ENCODE peak calls at places on chromosomes 16 and 17, in five cellular contexts. O is tibial nerve, Y is neural crest cell, I is endodermal cell, Z is T-cell. W is an unnamed sample.

GRCh38 chr16:6131526-6132050 is 1034.0 kb upstream of the EEF2KMT start:
- DNase-seq in O (no peak), Z (no peak), Y (no peak), I (no peak), W (no peak)

GRCh38 chr17:71987634-71988033 is 133.2 kb upstream of the SOX9 start:
- DNase-seq in I (no peak), Z (no peak), Y (no peak), O (no peak), W (no peak)

GRCh38 chr16:77723108-77723514 is 797 bp downstream of the NUDT7 start:
- DNase-seq in Y (no peak), Z (no peak), O (no peak), I (no peak), W (no peak)

GRCh38 chr16:48969611-48970010 is 312.0 kb downstream of the CBLN1 start:
- DNase-seq in Z (no peak), Y (no peak), I (no peak), O (no peak), W (no peak)

GRCh38 chr16:49100366-49100765 is 181.3 kb downstream of the CBLN1 start:
- DNase-seq in O (no peak), Z (no peak), Y (no peak), I (no peak), W (no peak)

GRCh38 chr17:41811549-41812175 is at the start of gene P3H4:
- DNase-seq in I (peak), Y (peak), Z (peak), O (peak), W (peak)

GRCh38 chr17:13010959-13011358 is 6.9 kb downstream of the ELAC2 start:
- DNase-seq in Y (no peak), I (no peak), Z (no peak), O (no peak), W (no peak)

GRCh38 chr16:89122322-89122831 is 28.7 kb downstream of the ACSF3 start:
- DNase-seq in Y (no peak), Z (peak), I (no peak), O (no peak), W (no peak)

GRCh38 chr16:29790183-29790948 is at the start of gene KIF22:
- DNase-seq in O (peak), Y (peak), Z (peak), I (peak), W (peak)

GRCh38 chr17:34777044-34777443 is 184.2 kb downstream of the CCT6B start:
- DNase-seq in Z (no peak), I (no peak), Y (no peak), O (no peak), W (no peak)

GRCh38 chr16:28569011-28569410 is 15.3 kb downstream of the SGF29 start:
- DNase-seq in I (no peak), O (no peak), Z (no peak), Y (no peak), W (no peak)

GRCh38 chr17:31564883-31565297 is 173.4 kb downstream of the RAB11FIP4 start:
- DNase-seq in Y (no peak), I (peak), O (no peak), Z (no peak), W (peak)

GRCh38 chr17:28335959-28336871 is 654 bp downstream of the TNFAIP1 start:
- DNase-seq in Y (peak), Z (no peak), O (no peak), I (peak), W (peak)

GRCh38 chr17:69175812-69176517 is 34.3 kb upstream of the ABCA6 start:
- DNase-seq in I (no peak), O (no peak), Y (no peak), Z (no peak), W (no peak)

GRCh38 chr17:81515530-81516041 is 3.0 kb upstream of the ACTG1 start:
- DNase-seq in Z (no peak), O (no peak), I (no peak), Y (no peak), W (no peak)

GRCh38 chr17:61394630-61395408 is 4.8 kb upstream of the TBX2 start:
- DNase-seq in Y (no peak), Z (no peak), O (no peak), I (no peak), W (no peak)

GRCh38 chr16:8848231-8848938 is 20.4 kb downstream of the CARHSP1 start:
- DNase-seq in I (no peak), Y (no peak), O (no peak), Z (no peak), W (no peak)

GRCh38 chr17:77141846-77142449 is 1.2 kb downstream of the SEC14L1 start:
- DNase-seq in Y (no peak), O (no peak), I (no peak), Z (no peak), W (no peak)

GRCh38 chr17:42399121-42399520 is 10.9 kb upstream of the STAT3 start:
- DNase-seq in Z (no peak), O (no peak), Y (no peak), I (no peak), W (no peak)

GRCh38 chr16:58222532-58223316 is 24.8 kb upstream of the CSNK2A2 start:
- DNase-seq in O (no peak), Z (no peak), Y (no peak), I (peak), W (no peak)

GRCh38 chr17:82358467-82359350 is at the start of gene TEX19:
- DNase-seq in Z (no peak), I (peak), O (no peak), Y (no peak), W (no peak)

GRCh38 chr17:64236827-64237403 is 26.1 kb downstream of the TEX2 start:
- DNase-seq in I (no peak), Z (no peak), O (no peak), Y (no peak), W (no peak)